ENCODE peak calls at places on chromosome 17, in five cellular contexts. S, L, U, J and I are unnamed samples.
A peak's percentile ranks its signal among the peaks of the same experiment; 100 is the strongest.

GRCh38 chr17:1452836-1453235 is 3.2 kb downstream of the CRK start:
- DNase-seq in S (no peak), L (no peak), U (no peak), J (no peak), I (no peak)

GRCh38 chr17:71217769-71218168 is 903.1 kb upstream of the SOX9 start:
- DNase-seq in S (no peak), L (no peak), U (no peak), J (no peak), I (no peak)

GRCh38 chr17:80760501-80760900 is 215.9 kb downstream of the RPTOR start:
- DNase-seq in S (no peak), L (no peak), U (no peak), J (peak; percentile 44), I (no peak)

GRCh38 chr17:74569392-74570003 is 2.2 kb upstream of the CD300H start:
- DNase-seq in S (no peak), L (peak; percentile 59), U (peak; percentile 68), J (no peak), I (no peak)

GRCh38 chr17:9672266-9672665 is 26.9 kb downstream of the USP43 start:
- DNase-seq in S (no peak), L (no peak), U (no peak), J (no peak), I (no peak)

GRCh38 chr17:43092891-43093290 is 32.3 kb downstream of the BRCA1 start:
- DNase-seq in S (no peak), L (no peak), U (no peak), J (no peak), I (no peak)

GRCh38 chr17:81373536-81374160 is 21.6 kb upstream of the BAHCC1 start:
- DNase-seq in S (no peak), L (no peak), U (no peak), J (no peak), I (no peak)

GRCh38 chr17:81808778-81809555 is 5.0 kb downstream of the GCGR start:
- DNase-seq in S (no peak), L (no peak), U (no peak), J (no peak), I (no peak)

GRCh38 chr17:67042104-67042899 is 2.1 kb upstream of the CACNG1 start:
- DNase-seq in S (peak; percentile 46), L (no peak), U (no peak), J (no peak), I (no peak)

GRCh38 chr17:27471321-27472269 is 15.3 kb downstream of the KSR1 start:
- DNase-seq in S (peak; percentile 63), L (no peak), U (no peak), J (no peak), I (peak; percentile 53)

GRCh38 chr17:68544521-68544920 is 32.3 kb downstream of the PRKAR1A start:
- DNase-seq in S (no peak), L (no peak), U (no peak), J (no peak), I (no peak)

GRCh38 chr17:78738245-78738644 is 43.8 kb downstream of the CYTH1 start:
- DNase-seq in S (no peak), L (no peak), U (no peak), J (no peak), I (no peak)

GRCh38 chr17:41666336-41666680 is 22.4 kb upstream of the EIF1 start:
- DNase-seq in S (peak; percentile 56), L (peak; percentile 27), U (no peak), J (no peak), I (no peak)

GRCh38 chr17:78879679-78880186 is 23.3 kb downstream of the CEP295NL start:
- DNase-seq in S (no peak), L (peak; percentile 86), U (peak; percentile 56), J (no peak), I (no peak)

GRCh38 chr17:13727441-13728171 is 125.9 kb upstream of the HS3ST3A1 start:
- DNase-seq in S (no peak), L (no peak), U (peak; percentile 53), J (no peak), I (no peak)

GRCh38 chr17:68310141-68310540 is 18.8 kb downstream of the ARSG start:
- DNase-seq in S (no peak), L (no peak), U (no peak), J (no peak), I (no peak)

GRCh38 chr17:32929588-32929987 is 1.6 kb downstream of the TMEM98 start:
- DNase-seq in S (no peak), L (no peak), U (no peak), J (no peak), I (no peak)

GRCh38 chr17:72714357-72714966 is 378.0 kb downstream of the SLC39A11 start:
- DNase-seq in S (no peak), L (no peak), U (no peak), J (no peak), I (no peak)

GRCh38 chr17:72259977-72260376 is 139.2 kb downstream of the SOX9 start:
- DNase-seq in S (no peak), L (no peak), U (no peak), J (no peak), I (no peak)

GRCh38 chr17:56593741-56594527 is 435 bp downstream of the NOG start:
- DNase-seq in S (peak; percentile 35), L (peak; percentile 65), U (no peak), J (peak; percentile 81), I (peak; percentile 40)

GRCh38 chr17:21298983-21299519 is 14.5 kb downstream of the MAP2K3 start:
- DNase-seq in S (no peak), L (no peak), U (no peak), J (no peak), I (no peak)

GRCh38 chr17:79933863-79934652 is 94.8 kb upstream of the CBX4 start:
- DNase-seq in S (no peak), L (peak; percentile 56), U (no peak), J (no peak), I (peak; percentile 48)

GRCh38 chr17:901964-902363 is 77.6 kb downstream of the NXN start:
- DNase-seq in S (no peak), L (peak; percentile 69), U (no peak), J (no peak), I (no peak)

GRCh38 chr17:59108400-59109102 is 1.9 kb upstream of the TRIM37 start:
- DNase-seq in S (no peak), L (no peak), U (no peak), J (no peak), I (no peak)

GRCh38 chr17:77692571-77693161 is 265.8 kb upstream of the TNRC6C start:
- DNase-seq in S (no peak), L (no peak), U (no peak), J (peak; percentile 42), I (no peak)

GRCh38 chr17:40922239-40922638 is 15.2 kb downstream of the KRT23 start:
- DNase-seq in S (no peak), L (peak; percentile 42), U (peak; percentile 53), J (no peak), I (no peak)

GRCh38 chr17:66655861-66656260 is 179.1 kb upstream of the CACNG5 start:
- DNase-seq in S (no peak), L (no peak), U (no peak), J (no peak), I (no peak)

GRCh38 chr17:7883781-7884386 is 4.7 kb upstream of the CHD3 start:
- DNase-seq in S (peak; percentile 55), L (no peak), U (no peak), J (no peak), I (no peak)